ENCODE peak calls at places on chromosomes 5 and 9, in eight cellular contexts. Q is fibroblast of the aortic adventitia, P is B cell, N is GM13977, D is ascending aorta, K is MCF 10A, H is choroid plexus epithelial cell, Z is osteocyte. R is an unnamed sample.
A peak's percentile ranks its signal among the peaks of the same experiment; 100 is the strongest.

GRCh38 chr9:91036826-91037510 is 235.3 kb downstream of the SYK start:
- DNase-seq in Q (peak; percentile 94), H (peak; percentile 96), K (peak; percentile 87), P (peak; percentile 27), Z (peak; percentile 89), N (peak; percentile 35), D (peak; percentile 56), R (peak; percentile 36)

GRCh38 chr5:98504488-98504887 is 269.0 kb upstream of the RGMB start:
- DNase-seq in Q (no peak), H (no peak), K (no peak), N (no peak), D (no peak), Z (no peak), P (no peak), R (no peak)

GRCh38 chr5:170254056-170254455 is 21.3 kb downstream of the C5orf58 start:
- DNase-seq in H (no peak), D (no peak), Q (no peak), K (peak; percentile 89), Z (no peak), P (peak; percentile 31), N (peak; percentile 65), R (no peak)

GRCh38 chr9:109730228-109730627 is 49.8 kb upstream of the PALM2AKAP2 start:
- DNase-seq in Z (no peak), H (peak; percentile 52), P (no peak), D (no peak), Q (peak; percentile 7), K (peak; percentile 98), N (no peak), R (no peak)

GRCh38 chr9:13568851-13569618 is 289.5 kb upstream of the MPDZ start:
- DNase-seq in K (no peak), N (no peak), D (no peak), Q (peak; percentile 39), Z (no peak), P (no peak), H (no peak), R (no peak)

GRCh38 chr9:121450241-121450640 is 49.4 kb downstream of the GGTA1 start:
- DNase-seq in H (no peak), N (no peak), P (no peak), Z (no peak), K (no peak), Q (no peak), D (no peak), R (no peak)

GRCh38 chr5:107985144-107985543 is 314.4 kb upstream of the EFNA5 start:
- DNase-seq in D (no peak), K (peak; percentile 52), H (no peak), Q (no peak), Z (no peak), P (no peak), N (no peak), R (no peak)

GRCh38 chr5:157476699-157477408 is 16.8 kb downstream of the NIPAL4 start:
- DNase-seq in H (peak; percentile 87), P (peak; percentile 60), K (peak; percentile 93), Q (peak; percentile 76), Z (no peak), D (no peak), N (peak; percentile 76), R (no peak)

GRCh38 chr5:96384353-96384752 is 48.7 kb downstream of the PCSK1 start:
- DNase-seq in K (peak; percentile 93), P (no peak), H (peak; percentile 44), N (no peak), D (no peak), Q (peak; percentile 64), Z (no peak), R (no peak)

GRCh38 chr5:96379862-96380261 is 53.2 kb downstream of the PCSK1 start:
- DNase-seq in N (no peak), P (no peak), Z (no peak), H (no peak), K (no peak), Q (no peak), D (no peak), R (no peak)

GRCh38 chr5:96377597-96377996 is 55.5 kb downstream of the PCSK1 start:
- DNase-seq in H (no peak), K (no peak), Q (no peak), D (no peak), N (no peak), Z (no peak), P (no peak), R (no peak)

GRCh38 chr5:96377167-96377566 is 55.9 kb downstream of the PCSK1 start:
- DNase-seq in K (no peak), P (no peak), H (no peak), N (no peak), D (no peak), Q (peak; percentile 4), Z (no peak), R (no peak)

DNA sequence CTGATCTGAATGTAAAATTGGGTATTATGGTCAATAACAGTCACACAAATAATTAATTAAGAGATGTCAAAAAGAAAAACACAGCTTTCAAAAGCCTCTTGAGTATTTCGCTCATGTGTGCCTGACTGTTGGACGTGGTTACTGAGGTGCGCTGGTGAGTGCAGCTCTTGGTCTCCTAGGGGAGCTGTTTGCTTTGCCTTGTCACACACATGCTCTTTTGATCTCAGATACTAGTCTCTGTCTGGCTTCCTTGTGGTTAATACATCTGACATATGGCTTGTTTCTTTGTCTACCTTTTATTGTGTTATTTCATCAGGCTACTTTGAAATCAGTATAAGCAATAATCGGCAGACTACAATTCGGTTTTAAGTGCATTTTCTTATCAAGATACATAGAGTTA is 51.5 kb downstream of the PCSK1 start:
- DNase-seq in H (peak; percentile 18), P (no peak), Q (no peak), K (no peak), Z (no peak), D (no peak), N (no peak), R (no peak)
- TF ChIP-seq CTCF in H (peak; percentile 21), P (no peak), Q (no peak), K (no peak), Z (no peak), D (no peak), N (peak; percentile 22), R (no peak)

GRCh38 chr5:134559672-134560071 is 34.2 kb downstream of the JADE2 start:
- DNase-seq in N (no peak), K (no peak), H (no peak), Q (no peak), Z (no peak), P (no peak), D (no peak), R (no peak)

GRCh38 chr5:134560698-134561097 is 35.2 kb downstream of the JADE2 start:
- DNase-seq in Q (no peak), H (no peak), P (no peak), Z (no peak), N (no peak), D (no peak), K (no peak), R (no peak)

GRCh38 chr5:134564396-134564795 is 38.9 kb downstream of the JADE2 start:
- DNase-seq in Q (no peak), D (no peak), N (no peak), Z (no peak), P (no peak), H (no peak), K (no peak), R (no peak)

GRCh38 chr5:134563962-134564361 is 38.5 kb downstream of the JADE2 start:
- DNase-seq in P (no peak), Q (no peak), Z (no peak), K (no peak), N (no peak), D (no peak), H (no peak), R (no peak)

GRCh38 chr5:134561871-134562296 is 36.4 kb downstream of the JADE2 start:
- DNase-seq in K (peak; percentile 43), P (no peak), N (no peak), H (peak; percentile 74), Q (peak; percentile 90), D (no peak), Z (no peak), R (no peak)
- TF ChIP-seq CTCF in K (peak; percentile 10), P (no peak), N (peak; percentile 36), H (peak; percentile 68), Q (peak; percentile 64), D (no peak), Z (peak; percentile 45), R (no peak)

GRCh38 chr5:179186801-179187200 is 126.6 kb downstream of the ZNF354C start:
- DNase-seq in Q (no peak), K (no peak), N (no peak), P (no peak), Z (no peak), H (no peak), D (no peak), R (no peak)

GRCh38 chr5:179188636-179189035 is 128.5 kb downstream of the ZNF354C start:
- DNase-seq in Q (no peak), N (no peak), H (no peak), K (no peak), Z (no peak), P (no peak), D (no peak), R (no peak)

GRCh38 chr5:179187681-179188575 is 127.8 kb downstream of the ZNF354C start:
- DNase-seq in K (no peak), Q (no peak), Z (no peak), D (no peak), H (no peak), N (no peak), P (no peak), R (no peak)

GRCh38 chr5:179186092-179186419 is 125.9 kb downstream of the ZNF354C start:
- DNase-seq in H (no peak), Q (no peak), K (no peak), Z (no peak), N (no peak), P (no peak), D (no peak), R (no peak)

DNA sequence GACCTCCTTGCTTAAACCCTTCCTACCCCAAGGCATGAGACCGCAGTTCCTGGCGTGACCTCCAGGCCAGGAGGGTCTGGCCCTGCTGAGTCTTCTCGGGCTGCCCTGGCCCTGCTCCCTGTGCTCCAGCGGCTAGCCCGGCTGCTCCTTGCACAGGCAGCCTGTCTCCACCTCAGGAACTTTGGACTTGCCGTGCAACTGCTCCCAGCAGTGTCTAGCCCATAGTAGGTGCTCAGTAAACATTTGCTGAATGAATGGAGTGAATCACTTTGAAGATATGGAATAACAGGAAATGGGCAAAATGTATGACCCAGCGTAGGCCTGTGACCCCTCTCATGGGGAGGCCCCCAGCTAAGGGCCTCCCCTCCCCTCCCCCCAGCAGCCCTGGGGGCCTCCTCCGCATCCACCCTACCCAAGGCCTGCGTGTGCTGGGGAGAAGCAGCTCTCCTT is 127.1 kb downstream of the ZNF354C start:
- DNase-seq in H (no peak), Q (no peak), Z (no peak), D (no peak), P (no peak), K (no peak), N (no peak), R (no peak)
- TF ChIP-seq CTCF in H (peak; percentile 20), Q (peak; percentile 47), Z (no peak), D (no peak), P (no peak), K (no peak), N (no peak), R (no peak)

GRCh38 chr5:173496129-173496882 is 120.1 kb downstream of the BOD1 start:
- DNase-seq in Q (peak; percentile 51), D (no peak), H (peak; percentile 31), P (no peak), K (no peak), N (no peak), Z (peak; percentile 62), R (no peak)

GRCh38 chr5:173496883-173497255 is 119.6 kb downstream of the BOD1 start:
- DNase-seq in D (no peak), N (no peak), P (no peak), Q (no peak), K (no peak), H (no peak), Z (peak; percentile 11), R (no peak)

GRCh38 chr5:173493846-173494245 is 122.6 kb downstream of the BOD1 start:
- DNase-seq in D (no peak), H (no peak), K (no peak), P (no peak), Z (no peak), Q (no peak), N (no peak), R (no peak)

GRCh38 chr5:173494446-173494845 is 122.0 kb downstream of the BOD1 start:
- DNase-seq in H (no peak), Z (no peak), N (no peak), D (no peak), P (no peak), K (no peak), Q (no peak), R (no peak)

GRCh38 chr5:173495225-173495904 is 121.1 kb downstream of the BOD1 start:
- DNase-seq in D (no peak), P (no peak), Q (peak; percentile 89), K (no peak), Z (no peak), H (peak; percentile 22), N (no peak), R (no peak)
- TF ChIP-seq CTCF in D (no peak), P (no peak), Q (peak; percentile 22), K (no peak), Z (peak; percentile 44), H (no peak), N (no peak), R (no peak)

R was measured in natural killer cell.